ENCODE peak calls at places on chromosomes 2 and 18, in five cellular contexts. G is H9, C is H1, E is neuronal stem cell, H is IMR-90. M is an unnamed sample.

GRCh38 chr2:234091883-234092282 is 41.4 kb downstream of the SPP2 start:
- DNase-seq in G (no peak), C (no peak), E (no peak), H (no peak), M (peak)

GRCh38 chr2:21038403-21039073 is 5.3 kb downstream of the APOB start:
- DNase-seq in G (no peak), C (no peak), E (no peak), H (no peak), M (no peak)

GRCh38 chr18:50117876-50118275 is 77.1 kb downstream of the MYO5B start:
- DNase-seq in G (no peak), C (no peak), E (no peak), H (no peak), M (no peak)

GRCh38 chr2:111975053-111975552 is 76.7 kb downstream of the MERTK start:
- DNase-seq in G (no peak), C (peak), E (no peak), H (peak), M (peak)

GRCh38 chr2:114192362-114192761 is 250.1 kb upstream of the DPP10 start:
- DNase-seq in G (no peak), C (no peak), E (no peak), H (peak), M (peak)

GRCh38 chr2:219430633-219431615 is 3.7 kb upstream of the SPEG start:
- DNase-seq in G (peak), C (no peak), E (no peak), H (peak), M (peak)

GRCh38 chr2:152715854-152716428 is 1.3 kb downstream of the PRPF40A start:
- DNase-seq in G (peak), C (peak), E (no peak), H (peak), M (peak)

GRCh38 chr18:12059334-12060181 is 34.1 kb upstream of the ANKRD62 start:
- DNase-seq in G (no peak), C (no peak), E (no peak), H (no peak), M (no peak)

GRCh38 chr2:46298522-46299351 is 1.5 kb downstream of the EPAS1 start:
- DNase-seq in G (peak), C (no peak), E (peak), H (peak), M (peak)

GRCh38 chr2:150526006-150526405 is 38.5 kb upstream of the RND3 start:
- DNase-seq in G (no peak), C (no peak), E (no peak), H (no peak), M (peak)

GRCh38 chr2:70480468-70480867 is 73.2 kb downstream of the TGFA start:
- DNase-seq in G (no peak), C (no peak), E (no peak), H (no peak), M (no peak)

GRCh38 chr18:43596106-43596712 is 318.9 kb upstream of the SYT4 start:
- DNase-seq in G (no peak), C (no peak), E (peak), H (peak), M (no peak)

GRCh38 chr2:138536302-138536701 is 34.7 kb downstream of the SPOPL start:
- DNase-seq in G (peak), C (no peak), E (no peak), H (no peak), M (peak)

GRCh38 chr2:222982010-222982908 is 69.7 kb upstream of the KCNE4 start:
- DNase-seq in G (peak), C (no peak), E (peak), H (peak), M (peak)

GRCh38 chr2:190802133-190802532 is 78.5 kb upstream of the GLS start:
- DNase-seq in G (peak), C (no peak), E (peak), H (no peak), M (peak)

GRCh38 chr2:217749009-217749408 is 253.8 kb downstream of the TNS1 start:
- DNase-seq in G (no peak), C (no peak), E (no peak), H (no peak), M (no peak)

GRCh38 chr2:96773922-96774321 is 13.2 kb downstream of the CNNM4 start:
- DNase-seq in G (peak), C (no peak), E (no peak), H (no peak), M (peak)

GRCh38 chr2:150169230-150169629 is 318.2 kb downstream of the RND3 start:
- DNase-seq in G (no peak), C (no peak), E (no peak), H (peak), M (no peak)

GRCh38 chr2:72722492-72723090 is 103.2 kb downstream of the EXOC6B start:
- DNase-seq in G (no peak), C (no peak), E (no peak), H (peak), M (peak)

GRCh38 chr2:39538713-39539112 is 101.6 kb upstream of the MAP4K3 start:
- DNase-seq in G (no peak), C (no peak), E (no peak), H (no peak), M (no peak)

GRCh38 chr2:27016801-27017325 is 15.9 kb upstream of the TMEM214 start:
- DNase-seq in G (peak), C (peak), E (peak), H (peak), M (peak)

GRCh38 chr2:164143183-164143930 is 407.5 kb upstream of the FIGN start:
- DNase-seq in G (no peak), C (no peak), E (no peak), H (no peak), M (no peak)

GRCh38 chr2:240567872-240568677 is at the start of gene RNPEPL1:
- DNase-seq in G (no peak), C (no peak), E (no peak), H (no peak), M (no peak)

GRCh38 chr2:128422571-128422970 is 103.9 kb upstream of the HS6ST1 start:
- DNase-seq in G (peak), C (no peak), E (no peak), H (peak), M (no peak)

GRCh38 chr2:175037941-175038340 is 32.8 kb upstream of the CHN1 start:
- DNase-seq in G (no peak), C (no peak), E (no peak), H (no peak), M (no peak)

GRCh38 chr2:64582774-64583340 is 58.7 kb downstream of the AFTPH start:
- DNase-seq in G (no peak), C (no peak), E (no peak), H (no peak), M (no peak)

GRCh38 chr18:23181547-23181946 is 46.3 kb downstream of the CABLES1 start:
- DNase-seq in G (no peak), C (no peak), E (no peak), H (no peak), M (no peak)

GRCh38 chr2:14634885-14635871 is 2.7 kb downstream of the LRATD1 start:
- DNase-seq in G (peak), C (no peak), E (peak), H (peak), M (peak)

GRCh38 chr18:4130734-4131719 is 324.1 kb downstream of the DLGAP1 start:
- DNase-seq in G (no peak), C (no peak), E (no peak), H (no peak), M (peak)

GRCh38 chr2:75619992-75620740 is 26.4 kb upstream of the MRPL19 start:
- DNase-seq in G (no peak), C (no peak), E (no peak), H (no peak), M (no peak)

GRCh38 chr2:210493528-210493927 is 17.0 kb upstream of the LANCL1 start:
- DNase-seq in G (no peak), C (no peak), E (no peak), H (no peak), M (no peak)

GRCh38 chr2:74576151-74576755 is 21.7 kb downstream of the DOK1 start:
- DNase-seq in G (no peak), C (no peak), E (no peak), H (peak), M (no peak)

GRCh38 chr2:231395188-231396057 is at the start of gene B3GNT7:
- DNase-seq in G (no peak), C (no peak), E (no peak), H (no peak), M (no peak)

GRCh38 chr2:16122556-16122955 is 182.2 kb downstream of the MYCN start:
- DNase-seq in G (no peak), C (no peak), E (no peak), H (no peak), M (no peak)

GRCh38 chr2:226446406-226447001 is 353.1 kb downstream of the IRS1 start:
- DNase-seq in G (no peak), C (no peak), E (no peak), H (peak), M (no peak)

GRCh38 chr2:38959938-38960608 is 70.4 kb downstream of the ARHGEF33 start:
- DNase-seq in G (peak), C (peak), E (peak), H (peak), M (peak)

GRCh38 chr18:46134920-46135675 is 30.9 kb downstream of the HAUS1 start:
- DNase-seq in G (no peak), C (no peak), E (no peak), H (no peak), M (peak)

GRCh38 chr2:45922577-45922988 is 271.1 kb downstream of the PRKCE start:
- DNase-seq in G (no peak), C (no peak), E (no peak), H (peak), M (peak)

GRCh38 chr2:172172513-172173217 is 70.0 kb upstream of the DLX2 start:
- DNase-seq in G (peak), C (peak), E (peak), H (peak), M (peak)

DNA sequence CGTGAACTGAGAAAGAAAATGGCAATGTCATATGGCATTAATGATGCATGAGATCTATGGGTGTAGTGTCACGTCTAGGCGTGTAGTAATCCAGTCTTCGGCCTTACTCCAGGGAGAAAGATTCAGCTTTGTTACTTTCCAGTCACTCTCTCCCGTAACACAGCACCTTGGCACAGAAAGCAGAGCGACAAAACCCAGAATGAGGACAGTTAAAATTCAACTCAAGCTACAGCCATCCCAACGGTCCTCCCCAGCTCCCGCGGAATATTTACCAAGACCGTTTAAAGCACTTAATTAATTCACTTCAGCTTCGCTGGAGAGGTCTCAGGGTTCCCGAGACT is 792 bp upstream of the CRIM1 start:
- DNase-seq in G (no peak), C (no peak), E (no peak), H (no peak), M (no peak)
- H2BK120ac ChIP-seq in G (no peak), C (no peak), E (no peak), H (peak), M (no peak)

GRCh38 chr18:10101729-10102128 is 187.9 kb downstream of the VAPA start:
- DNase-seq in G (peak), C (no peak), E (no peak), H (no peak), M (peak)
- H3K18ac ChIP-seq in G (no peak), C (peak), E (no peak), H (no peak), M (no peak)

DNA sequence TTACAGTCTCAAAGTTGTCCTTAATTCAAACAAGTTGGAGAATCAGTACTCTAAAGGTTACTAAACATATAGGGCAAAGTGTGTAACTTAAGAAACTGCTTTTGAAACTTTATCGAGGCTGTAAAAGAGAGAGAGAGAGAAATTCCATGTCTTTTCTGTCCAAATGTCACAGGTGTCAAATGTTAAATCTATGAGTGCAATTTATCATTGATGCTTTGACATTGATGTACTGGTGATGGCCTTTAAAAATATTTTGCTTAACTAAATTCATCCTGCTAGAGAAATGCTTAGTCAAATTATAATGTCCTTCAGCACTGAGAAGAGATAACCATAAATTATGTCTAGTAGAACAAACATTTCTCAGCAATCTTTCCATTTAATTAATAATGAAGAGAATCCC is 1602.1 kb upstream of the TMEFF2 start:
- DNase-seq in G (no peak), C (no peak), E (no peak), H (no peak), M (no peak)
- H3K9ac ChIP-seq in G (no peak), C (no peak), E (no peak), H (no peak), M (no peak)

DNA sequence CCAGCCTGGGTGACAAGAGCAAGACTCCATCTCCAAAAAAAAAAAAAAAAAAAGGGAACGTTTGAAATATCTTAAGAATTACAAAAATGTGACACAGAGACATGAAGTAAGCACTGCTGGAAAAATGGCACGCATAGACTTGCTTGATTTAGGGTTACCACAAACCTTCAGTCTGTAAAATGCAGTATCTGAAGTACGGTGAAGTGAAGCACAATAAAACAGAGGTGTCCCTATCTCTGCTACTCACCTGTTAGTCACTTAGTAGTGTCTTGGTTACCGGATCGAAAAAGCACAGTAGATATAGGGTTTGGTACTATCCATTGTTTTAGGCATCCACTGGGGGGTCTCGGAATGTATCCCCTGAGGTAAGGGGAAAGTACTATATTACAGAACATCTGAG is 11.6 kb upstream of the GREB1L start:
- DNase-seq in G (no peak), C (no peak), E (no peak), H (no peak), M (no peak)
- H2BK120ac ChIP-seq in G (no peak), C (no peak), E (no peak), H (no peak), M (no peak)